ENCODE peak calls at places on chromosomes 6 and 20, in five cellular contexts. Y is transverse colon, X is H54, R is K562, F is HepG2. H is an unnamed sample.

GRCh38 chr20:22462975-22463914 is 121.1 kb downstream of the FOXA2 start:
- DNase-seq in Y (no peak), X (no peak), R (no peak), F (no peak), H (no peak)

GRCh38 chr6:14655201-14655988 is 537.8 kb downstream of the CD83 start:
- DNase-seq in Y (no peak), X (no peak), R (no peak), F (no peak), H (no peak)

GRCh38 chr20:49009899-49010631 is 36.0 kb upstream of the CSE1L start:
- DNase-seq in Y (no peak), X (no peak), R (no peak), F (no peak), H (no peak)

GRCh38 chr6:111381126-111381525 is 101.9 kb downstream of the REV3L start:
- DNase-seq in Y (no peak), X (no peak), R (no peak), F (no peak), H (no peak)

GRCh38 chr6:81767163-81768000 is 14.9 kb upstream of the TENT5A start:
- DNase-seq in Y (peak), X (no peak), R (no peak), F (peak), H (no peak)

GRCh38 chr6:133170602-133171001 is 70.6 kb upstream of the EYA4 start:
- DNase-seq in Y (no peak), X (no peak), R (no peak), F (peak), H (no peak)

GRCh38 chr6:91879346-91879995 is 1292.6 kb upstream of the MAP3K7 start:
- DNase-seq in Y (no peak), X (no peak), R (no peak), F (no peak), H (no peak)

GRCh38 chr20:2402271-2402980 is 21.7 kb downstream of the TGM6 start:
- DNase-seq in Y (no peak), X (peak), R (no peak), F (peak), H (peak)

GRCh38 chr6:150373260-150373701 is 4.5 kb downstream of the IYD start:
- DNase-seq in Y (no peak), X (no peak), R (no peak), F (no peak), H (no peak)

GRCh38 chr20:25340380-25340779 is 50.3 kb downstream of the ABHD12 start:
- DNase-seq in Y (no peak), X (no peak), R (no peak), F (no peak), H (no peak)

GRCh38 chr20:3560578-3560977 is 89.8 kb downstream of the ATRN start:
- DNase-seq in Y (no peak), X (no peak), R (no peak), F (no peak), H (no peak)

GRCh38 chr6:92806254-92806653 is 613.1 kb downstream of the EPHA7 start:
- DNase-seq in Y (no peak), X (no peak), R (no peak), F (no peak), H (no peak)

GRCh38 chr20:62303327-62304226 is 780 bp downstream of the ADRM1 start:
- DNase-seq in Y (peak), X (no peak), R (peak), F (peak), H (peak)

GRCh38 chr20:62301111-62301668 is 1.6 kb upstream of the ADRM1 start:
- DNase-seq in Y (no peak), X (no peak), R (no peak), F (no peak), H (no peak)

GRCh38 chr20:62301773-62302340 is 940 bp upstream of the ADRM1 start:
- DNase-seq in Y (peak), X (peak), R (peak), F (peak), H (peak)

GRCh38 chr20:62303049-62303326 is 191 bp downstream of the ADRM1 start:
- DNase-seq in Y (no peak), X (no peak), R (no peak), F (no peak), H (no peak)

DNA sequence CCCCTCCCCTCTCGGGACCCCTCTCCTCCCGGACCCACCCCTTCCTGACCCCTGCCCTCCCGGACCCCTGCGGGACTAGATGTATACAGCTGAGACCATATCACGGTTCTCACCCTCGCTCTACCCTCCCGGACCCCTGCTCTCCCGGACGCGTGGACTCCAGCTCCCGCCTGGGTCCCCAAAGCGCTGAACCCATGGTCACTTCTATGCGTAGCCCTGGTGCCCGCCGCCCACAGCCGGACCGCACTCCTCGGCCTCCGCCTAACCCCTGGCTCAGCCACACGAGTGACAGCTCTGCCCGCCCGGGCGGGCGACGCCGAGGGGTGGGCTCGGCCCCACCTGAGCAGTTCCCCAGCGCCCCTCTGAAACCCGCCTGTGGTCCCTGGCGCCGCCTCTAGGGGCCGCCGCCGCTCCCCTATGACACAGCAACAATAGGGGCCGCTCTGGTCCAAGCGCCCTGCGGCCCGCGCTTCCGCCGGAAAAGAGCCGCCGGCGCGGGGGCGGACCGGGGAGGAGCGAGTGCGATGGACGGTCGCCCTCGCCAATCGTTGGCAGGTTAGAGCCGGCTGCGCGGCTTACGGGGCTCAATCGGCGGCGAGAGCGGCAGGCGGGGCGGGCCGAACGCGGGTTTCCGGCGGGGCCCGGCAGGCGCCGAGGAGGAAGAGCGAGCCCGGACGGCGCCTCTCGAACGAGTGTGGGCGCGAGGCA is at the start of gene ADRM1:
- DNase-seq in Y (peak), X (peak), R (peak), F (peak), H (peak)
- TF ChIP-seq POLR2A in Y (peak), X (peak), R (peak), F (no peak), H (peak)

GRCh38 chr20:45937765-45938164 is 3.3 kb downstream of the PCIF1 start:
- DNase-seq in Y (no peak), X (no peak), R (no peak), F (no peak), H (no peak)

GRCh38 chr20:45940469-45940868 is 6.0 kb downstream of the PCIF1 start:
- DNase-seq in Y (no peak), X (no peak), R (no peak), F (no peak), H (no peak)

GRCh38 chr20:45940053-45940452 is 5.6 kb downstream of the PCIF1 start:
- DNase-seq in Y (no peak), X (no peak), R (no peak), F (no peak), H (no peak)

GRCh38 chr20:45935416-45936046 is 1.0 kb downstream of the PCIF1 start:
- DNase-seq in Y (no peak), X (no peak), R (no peak), F (no peak), H (no peak)

GRCh38 chr20:45938727-45939438 is 4.4 kb downstream of the PCIF1 start:
- DNase-seq in Y (no peak), X (no peak), R (no peak), F (no peak), H (no peak)
- TF ChIP-seq POLR2A in Y (no peak), X (no peak), R (no peak), F (no peak), H (no peak)

GRCh38 chr20:63690001-63690897 is 6.2 kb upstream of the TNFRSF6B start:
- DNase-seq in Y (no peak), X (no peak), R (no peak), F (no peak), H (no peak)

GRCh38 chr20:63690898-63691710 is 5.3 kb upstream of the TNFRSF6B start:
- DNase-seq in Y (no peak), X (peak), R (no peak), F (no peak), H (no peak)

GRCh38 chr20:63692436-63693078 is 3.9 kb upstream of the TNFRSF6B start:
- DNase-seq in Y (no peak), X (peak), R (no peak), F (no peak), H (no peak)

GRCh38 chr20:63693079-63693974 is 3.1 kb upstream of the TNFRSF6B start:
- DNase-seq in Y (no peak), X (no peak), R (no peak), F (no peak), H (no peak)

DNA sequence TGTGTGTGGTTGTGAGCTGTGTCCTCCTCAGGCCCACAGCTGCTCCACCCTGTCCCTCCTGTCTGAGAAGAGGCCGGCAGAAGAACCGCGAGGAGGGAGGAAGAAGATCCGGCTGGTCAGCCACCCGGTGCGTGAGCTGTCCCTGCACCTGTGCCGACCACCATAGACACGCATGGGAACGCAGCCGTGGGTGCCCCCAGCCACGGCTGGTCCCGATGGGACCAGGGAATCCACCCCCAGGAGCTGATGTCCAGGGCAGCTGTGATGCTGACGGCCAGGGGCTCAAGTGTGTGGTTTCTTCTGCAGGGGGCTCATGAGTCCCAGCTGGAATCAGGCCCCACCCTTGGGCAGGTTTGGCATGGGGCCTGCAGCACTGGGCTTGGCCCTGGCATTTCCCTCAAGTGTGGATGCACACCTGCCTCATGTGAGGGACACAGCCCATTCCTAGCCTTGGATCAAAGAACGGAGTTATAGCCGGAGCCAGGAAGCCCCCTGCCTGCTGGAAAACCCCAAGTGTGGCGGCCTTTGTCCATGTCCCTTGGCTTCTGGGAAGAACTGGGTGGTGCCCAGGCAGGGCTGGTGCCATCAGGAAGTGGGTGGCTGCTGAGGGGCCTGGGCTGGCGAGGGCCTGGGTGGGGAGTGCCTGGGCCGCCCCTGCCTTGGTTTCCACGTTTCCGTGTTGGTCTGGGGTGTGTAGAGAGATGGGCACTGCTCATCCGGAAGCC is 4.6 kb upstream of the TNFRSF6B start:
- DNase-seq in Y (no peak), X (peak), R (no peak), F (no peak), H (no peak)
- TF ChIP-seq POLR2A in Y (peak), X (no peak), R (no peak), F (no peak), H (no peak)

DNA sequence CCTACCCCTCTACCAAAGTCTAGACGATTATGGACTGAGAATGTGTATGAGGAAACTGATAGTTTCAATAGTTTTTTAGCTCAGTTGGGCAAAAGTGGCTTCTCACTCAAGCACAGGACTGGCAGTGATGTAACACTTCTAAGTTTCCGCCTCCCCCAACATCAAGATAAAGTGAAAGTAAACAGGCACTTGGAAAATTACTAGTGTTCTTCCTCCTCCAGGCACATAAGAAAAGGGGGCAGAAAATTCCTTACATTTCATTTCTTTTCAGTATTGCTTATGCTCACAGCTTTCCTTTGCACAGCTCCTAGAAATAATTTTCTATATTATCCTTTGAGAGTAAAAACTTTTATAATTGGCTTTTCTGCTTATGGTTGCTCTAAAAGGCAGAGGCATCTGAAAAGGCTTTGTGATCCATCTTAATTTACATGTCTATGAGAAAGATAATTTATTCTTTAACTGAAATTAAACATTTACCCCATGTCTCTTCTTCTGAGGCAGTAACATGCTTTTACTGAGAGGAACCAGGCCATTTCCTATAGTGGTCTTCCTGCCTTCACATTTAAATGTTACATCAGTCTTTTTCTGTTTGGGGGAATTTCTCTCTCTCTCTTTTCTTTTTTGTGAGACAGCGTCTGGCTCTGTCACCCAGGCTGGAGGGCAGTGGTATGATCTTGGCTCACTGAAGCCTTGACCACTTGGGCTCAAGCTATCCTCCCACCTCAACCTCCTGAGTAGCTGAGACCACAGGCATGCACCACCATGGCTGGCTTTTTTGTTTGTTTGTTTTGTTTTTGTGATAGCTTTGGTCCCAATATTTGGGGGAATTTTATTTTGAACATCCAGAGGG is 65.0 kb upstream of the EEF1A1 start:
- DNase-seq in Y (peak), X (peak), R (peak), F (peak), H (peak)
- TF ChIP-seq POLR2A in Y (peak), X (peak), R (no peak), F (no peak), H (peak)